ENCODE peak calls at places on chromosomes 11 and 22, in seven cellular contexts. C, R, B, T, F, O and A are unnamed samples.
A peak's percentile ranks its signal among the peaks of the same experiment; 100 is the strongest.

GRCh38 chr11:2844996-2845395 is 40.6 kb downstream of the CDKN1C start:
- DNase-seq in C (no peak), R (no peak), B (no peak), T (no peak), F (no peak), O (no peak), A (no peak)

GRCh38 chr11:61138940-61139339 is 22.3 kb downstream of the VPS37C start:
- DNase-seq in C (no peak), R (no peak), B (no peak), T (no peak), F (no peak), O (no peak), A (no peak)

GRCh38 chr11:14858404-14858803 is 33.6 kb downstream of the CYP2R1 start:
- DNase-seq in C (no peak), R (no peak), B (no peak), T (no peak), F (no peak), O (no peak), A (no peak)

GRCh38 chr11:66336234-66337102 is at the start of gene RIN1:
- DNase-seq in C (peak; percentile 94), R (peak; percentile 93), B (no peak), T (peak; percentile 77), F (no peak), O (no peak), A (no peak)

GRCh38 chr22:29617922-29618629 is 14.6 kb downstream of the NF2 start:
- DNase-seq in C (no peak), R (no peak), B (no peak), T (no peak), F (no peak), O (no peak), A (no peak)

GRCh38 chr11:96367357-96367756 is 22.4 kb downstream of the CCDC82 start:
- DNase-seq in C (no peak), R (no peak), B (no peak), T (no peak), F (no peak), O (no peak), A (no peak)

GRCh38 chr11:56624661-56625110 is 10.0 kb upstream of the OR5M1 start:
- DNase-seq in C (peak; percentile 91), R (peak; percentile 62), B (no peak), T (no peak), F (no peak), O (no peak), A (no peak)

GRCh38 chr22:48855593-48856307 is 971.9 kb downstream of the BRD1 start:
- DNase-seq in C (no peak), R (no peak), B (no peak), T (no peak), F (no peak), O (no peak), A (no peak)

GRCh38 chr11:78282821-78283220 is 94.1 kb downstream of the USP35 start:
- DNase-seq in C (no peak), R (no peak), B (no peak), T (no peak), F (no peak), O (no peak), A (no peak)

GRCh38 chr11:75325713-75326438 is 25.6 kb downstream of the ARRB1 start:
- DNase-seq in C (peak; percentile 56), R (peak; percentile 83), B (no peak), T (no peak), F (peak; percentile 43), O (no peak), A (peak; percentile 79)

GRCh38 chr11:17563248-17563647 is 16.2 kb downstream of the OTOG start:
- DNase-seq in C (peak; percentile 75), R (no peak), B (no peak), T (no peak), F (no peak), O (no peak), A (no peak)

GRCh38 chr11:115587718-115588342 is 83.6 kb upstream of the CADM1 start:
- DNase-seq in C (no peak), R (no peak), B (no peak), T (no peak), F (no peak), O (no peak), A (no peak)

GRCh38 chr11:727859-728748 is 19.2 kb upstream of the TALDO1 start:
- DNase-seq in C (peak; percentile 87), R (peak; percentile 94), B (no peak), T (peak; percentile 98), F (peak; percentile 82), O (peak; percentile 83), A (peak; percentile 86)

GRCh38 chr11:30125461-30125860 is 105.4 kb upstream of the FSHB start:
- DNase-seq in C (no peak), R (no peak), B (no peak), T (no peak), F (no peak), O (no peak), A (no peak)

GRCh38 chr11:98365185-98365584 is 655.6 kb upstream of the CNTN5 start:
- DNase-seq in C (no peak), R (no peak), B (no peak), T (no peak), F (no peak), O (no peak), A (no peak)

GRCh38 chr11:114322934-114323333 is 26.7 kb downstream of the NNMT start:
- DNase-seq in C (no peak), R (no peak), B (no peak), T (no peak), F (no peak), O (no peak), A (no peak)

GRCh38 chr11:102853055-102853454 is 9.6 kb upstream of the MMP3 start:
- DNase-seq in C (no peak), R (no peak), B (no peak), T (no peak), F (no peak), O (no peak), A (no peak)

GRCh38 chr11:15238856-15239255 is 124.1 kb downstream of the INSC start:
- DNase-seq in C (no peak), R (no peak), B (no peak), T (no peak), F (no peak), O (no peak), A (no peak)

GRCh38 chr11:11985954-11986949 is 22.2 kb downstream of the DKK3 start:
- DNase-seq in C (peak; percentile 97), R (no peak), B (no peak), T (no peak), F (no peak), O (no peak), A (no peak)

GRCh38 chr11:11985016-11985715 is 23.3 kb downstream of the DKK3 start:
- DNase-seq in C (no peak), R (no peak), B (no peak), T (no peak), F (no peak), O (no peak), A (no peak)

GRCh38 chr11:11983427-11983826 is 25.0 kb downstream of the DKK3 start:
- DNase-seq in C (no peak), R (no peak), B (no peak), T (no peak), F (no peak), O (no peak), A (no peak)

GRCh38 chr11:11982975-11983374 is 25.5 kb downstream of the DKK3 start:
- DNase-seq in C (no peak), R (no peak), B (no peak), T (no peak), F (no peak), O (no peak), A (no peak)

GRCh38 chr11:11984563-11984962 is 23.9 kb downstream of the DKK3 start:
- DNase-seq in C (no peak), R (no peak), B (no peak), T (no peak), F (no peak), O (no peak), A (no peak)
- H3K4me1 ChIP-seq in C (peaks cover 31% of the 10 kb centered on the region), R (peaks cover 62% of the 10 kb centered on the region), B (no peaks in the 10 kb centered on the region), T (no peaks in the 10 kb centered on the region), F (peaks cover 74% of the 10 kb centered on the region), O (peaks cover 43% of the 10 kb centered on the region), A (peaks cover 13% of the 10 kb centered on the region)

DNA sequence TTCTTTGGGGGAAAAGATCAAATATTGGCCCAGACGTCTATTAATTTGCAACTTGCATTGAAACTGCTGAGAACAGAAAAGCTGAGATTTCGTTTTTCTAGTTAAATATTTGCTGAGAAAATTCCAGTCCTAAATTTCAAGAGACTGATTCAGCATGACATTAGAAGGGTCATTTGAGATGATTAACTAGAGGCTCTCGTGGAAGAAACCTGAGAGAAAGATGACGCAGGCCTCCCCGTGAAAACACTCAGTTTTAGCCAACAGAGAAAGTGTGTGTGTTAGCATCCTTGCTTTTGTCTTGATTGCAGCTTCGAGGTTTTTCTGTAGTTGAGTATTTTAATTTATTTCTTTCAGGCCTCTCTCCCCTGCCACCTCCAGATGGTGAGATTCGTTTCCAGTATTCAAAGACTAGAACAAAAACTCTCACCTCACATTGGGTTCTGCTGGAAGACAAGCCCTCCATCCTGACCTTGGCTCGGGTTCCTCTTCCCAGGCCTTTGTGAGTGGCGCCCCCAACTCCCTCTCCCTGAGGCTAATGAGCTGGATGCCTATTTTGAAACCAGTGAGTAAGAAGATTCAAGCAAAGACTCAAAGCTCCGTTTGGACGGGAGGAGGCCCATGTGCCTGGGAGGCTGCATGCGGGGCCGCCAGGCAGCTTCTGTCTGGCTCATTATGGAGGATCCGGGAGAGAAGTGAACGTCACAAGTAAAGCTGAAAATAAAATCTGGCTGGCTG is 52.4 kb downstream of the CELSR1 start:
- DNase-seq in C (peak; percentile 19), R (peak; percentile 67), B (no peak), T (no peak), F (no peak), O (no peak), A (no peak)
- H3K27ac ChIP-seq in C (no peak overlapping the region), R (peak overlapping the region; percentile 98), B (no peak overlapping the region), T (no peak overlapping the region), F (no peak overlapping the region), O (no peak overlapping the region), A (no peak overlapping the region)

GRCh38 chr22:40335358-40335757 is 10.9 kb upstream of the ADSL start:
- DNase-seq in C (no peak), R (no peak), B (no peak), T (no peak), F (no peak), O (no peak), A (no peak)
- H3K4me3 ChIP-seq in C (no peak overlapping the region), R (no peak overlapping the region), B (no peak overlapping the region), T (no peak overlapping the region), F (no peak overlapping the region), O (no peak overlapping the region), A (no peak overlapping the region)

DNA sequence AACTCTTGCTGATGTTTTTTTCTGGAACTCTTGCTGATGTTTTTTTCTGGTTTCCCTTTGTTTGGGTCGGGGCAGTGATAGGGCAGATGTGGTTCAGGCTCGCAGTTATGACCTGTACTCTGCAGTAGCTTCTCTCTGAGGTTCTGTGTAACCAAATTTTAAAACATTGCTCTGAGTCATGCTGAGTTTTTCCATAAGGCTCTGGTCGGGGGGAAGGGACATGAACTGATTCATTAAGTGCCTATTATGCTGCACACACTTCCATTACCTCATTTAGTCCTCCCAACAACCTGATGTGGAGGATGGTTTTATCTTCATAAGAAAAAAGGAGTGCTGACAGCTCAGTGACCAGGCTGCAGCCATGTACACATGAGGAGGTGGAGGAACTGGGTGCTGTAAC is 18.9 kb downstream of the TNRC6B start:
- DNase-seq in C (no peak), R (peak; percentile 6), B (no peak), T (no peak), F (no peak), O (no peak), A (no peak)
- H3K4me1 ChIP-seq in C (peaks cover 23% of the 10 kb centered on the region), R (peaks cover 9% of the 10 kb centered on the region), B (peaks cover 20% of the 10 kb centered on the region), T (peaks cover 53% of the 10 kb centered on the region), F (peaks cover 47% of the 10 kb centered on the region), O (peaks cover 25% of the 10 kb centered on the region), A (peaks cover 7% of the 10 kb centered on the region)